ENCODE peak calls at places on chromosomes 4 and X, in four cellular contexts. One of them, this sample, is unnamed.
A peak's percentile ranks its signal among the peaks of the same experiment; 100 is the strongest.

GRCh38 chr4:81069706-81070331 is 39.3 kb downstream of the BMP3 start:
- DNase-seq in coronary artery: no peak
- DNase-seq in CD4-positive, alpha-beta T cell: peak; percentile 50
- DNase-seq in IMR-90: peak; percentile 90
- DNase-seq in this sample: peak; percentile 48

GRCh38 chr4:153850525-153851280 is 61.8 kb upstream of the SFRP2 start:
- DNase-seq in IMR-90: no peak
- DNase-seq in CD4-positive, alpha-beta T cell: no peak
- DNase-seq in coronary artery: no peak
- DNase-seq in this sample: no peak

GRCh38 chrX:5086388-5086787 is 1142.3 kb downstream of the NLGN4X start:
- DNase-seq in coronary artery: no peak
- DNase-seq in IMR-90: no peak
- DNase-seq in CD4-positive, alpha-beta T cell: no peak
- DNase-seq in this sample: no peak

GRCh38 chr4:32775049-32775448 is 2054.9 kb downstream of the PCDH7 start:
- DNase-seq in coronary artery: no peak
- DNase-seq in CD4-positive, alpha-beta T cell: no peak
- DNase-seq in IMR-90: no peak
- DNase-seq in this sample: peak; percentile 18

GRCh38 chrX:123698979-123699378 is 33.9 kb downstream of the THOC2 start:
- DNase-seq in IMR-90: peak; percentile 1
- DNase-seq in coronary artery: no peak
- DNase-seq in CD4-positive, alpha-beta T cell: no peak
- DNase-seq in this sample: no peak

GRCh38 chr4:103996059-103996458 is 276.3 kb upstream of the TACR3 start:
- DNase-seq in IMR-90: no peak
- DNase-seq in CD4-positive, alpha-beta T cell: no peak
- DNase-seq in coronary artery: no peak
- DNase-seq in this sample: peak; percentile 8

GRCh38 chrX:115958687-115959359 is 211.7 kb upstream of the AGTR2 start:
- DNase-seq in CD4-positive, alpha-beta T cell: no peak
- DNase-seq in coronary artery: no peak
- DNase-seq in IMR-90: no peak
- DNase-seq in this sample: no peak

GRCh38 chr4:172352351-172352750 is 539.1 kb downstream of the GALNTL6 start:
- DNase-seq in coronary artery: no peak
- DNase-seq in CD4-positive, alpha-beta T cell: no peak
- DNase-seq in IMR-90: no peak
- DNase-seq in this sample: no peak

GRCh38 chr4:2252530-2252924 is 9.4 kb downstream of the MXD4 start:
- DNase-seq in CD4-positive, alpha-beta T cell: peak; percentile 3
- DNase-seq in IMR-90: no peak
- DNase-seq in coronary artery: no peak
- DNase-seq in this sample: no peak

DNA sequence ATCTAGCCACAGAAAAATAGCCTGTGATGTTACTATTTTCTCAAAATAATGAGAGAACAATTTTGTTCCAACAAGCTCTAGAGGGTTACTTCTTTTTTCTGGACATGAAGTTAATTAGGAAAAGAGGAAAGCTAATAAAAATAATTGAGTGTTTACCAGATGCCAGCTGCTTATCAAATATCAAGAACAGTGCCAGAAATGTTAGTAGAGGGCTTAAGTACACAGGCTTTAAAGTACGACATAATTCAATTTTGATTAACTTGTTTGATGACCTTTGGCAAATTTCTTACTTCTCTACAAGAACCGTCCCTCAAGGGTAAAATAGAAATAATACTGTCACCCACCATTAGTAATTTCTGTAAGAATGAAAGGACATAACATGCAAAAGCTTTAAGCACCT is 977.0 kb downstream of the FSTL5 start:
- DNase-seq in IMR-90: no peak
- DNase-seq in coronary artery: no peak
- DNase-seq in CD4-positive, alpha-beta T cell: no peak
- DNase-seq in this sample: no peak
- H3K27ac ChIP-seq in IMR-90: no peak overlapping the region
- H3K27ac ChIP-seq in coronary artery: no peak overlapping the region
- H3K27ac ChIP-seq in CD4-positive, alpha-beta T cell: no peak overlapping the region
- H3K27ac ChIP-seq in this sample: no peak overlapping the region

GRCh38 chrX:72621163-72621562 is 48.5 kb upstream of the HDAC8 start:
- DNase-seq in coronary artery: no peak
- DNase-seq in IMR-90: no peak
- DNase-seq in CD4-positive, alpha-beta T cell: no peak
- DNase-seq in this sample: no peak
- H3K27ac ChIP-seq in coronary artery: peak overlapping the region; percentile 78
- H3K27ac ChIP-seq in IMR-90: peak overlapping the region; percentile 43
- H3K27ac ChIP-seq in CD4-positive, alpha-beta T cell: no peak overlapping the region
- H3K27ac ChIP-seq in this sample: peak overlapping the region; percentile 89

GRCh38 chr4:5635826-5636196 is 72.5 kb downstream of the EVC2 start:
- DNase-seq in IMR-90: peak; percentile 87
- DNase-seq in coronary artery: no peak
- DNase-seq in CD4-positive, alpha-beta T cell: no peak
- DNase-seq in this sample: peak; percentile 31
- H3K27ac ChIP-seq in IMR-90: no peak overlapping the region
- H3K27ac ChIP-seq in coronary artery: no peak overlapping the region
- H3K27ac ChIP-seq in CD4-positive, alpha-beta T cell: no peak overlapping the region
- H3K27ac ChIP-seq in this sample: peak overlapping the region; percentile 60

DNA sequence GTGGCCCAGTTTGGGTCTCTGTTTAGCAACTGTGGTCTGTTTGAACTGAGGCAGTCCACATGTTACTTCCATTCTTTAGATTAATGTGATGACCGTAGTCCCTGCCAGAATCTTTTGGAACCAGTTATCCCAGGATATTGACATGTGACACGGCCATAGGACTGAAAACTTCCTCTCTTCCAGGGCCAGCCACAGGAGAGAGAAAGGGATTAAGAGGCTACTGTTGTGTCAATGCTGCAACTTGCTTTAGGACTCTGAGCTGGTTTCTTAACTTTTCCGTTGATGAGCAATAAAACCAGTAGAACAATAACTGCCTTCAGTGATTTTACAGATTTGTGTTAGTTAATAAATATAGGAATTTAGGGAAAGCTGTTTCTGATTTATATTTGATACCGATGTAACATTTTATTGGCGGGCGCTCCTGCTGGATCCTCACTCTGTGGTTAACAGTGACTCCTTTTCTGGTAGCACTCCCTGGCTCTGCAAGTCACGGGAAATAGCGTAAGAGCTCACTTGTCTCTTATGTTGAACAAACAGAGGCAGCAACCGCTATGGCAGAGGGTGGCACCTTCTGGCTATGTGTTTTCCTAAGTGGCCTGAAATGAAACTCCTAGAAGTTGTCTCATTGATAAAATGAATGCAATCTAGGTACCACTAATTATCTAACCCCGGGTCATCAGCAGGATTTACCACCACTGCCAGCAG is 2.5 kb downstream of the TENM3 start:
- DNase-seq in coronary artery: no peak
- DNase-seq in IMR-90: no peak
- DNase-seq in CD4-positive, alpha-beta T cell: no peak
- DNase-seq in this sample: peak; percentile 12
- H3K27ac ChIP-seq in coronary artery: no peak overlapping the region
- H3K27ac ChIP-seq in IMR-90: no peak overlapping the region
- H3K27ac ChIP-seq in CD4-positive, alpha-beta T cell: no peak overlapping the region
- H3K27ac ChIP-seq in this sample: peak overlapping the region; percentile 0

DNA sequence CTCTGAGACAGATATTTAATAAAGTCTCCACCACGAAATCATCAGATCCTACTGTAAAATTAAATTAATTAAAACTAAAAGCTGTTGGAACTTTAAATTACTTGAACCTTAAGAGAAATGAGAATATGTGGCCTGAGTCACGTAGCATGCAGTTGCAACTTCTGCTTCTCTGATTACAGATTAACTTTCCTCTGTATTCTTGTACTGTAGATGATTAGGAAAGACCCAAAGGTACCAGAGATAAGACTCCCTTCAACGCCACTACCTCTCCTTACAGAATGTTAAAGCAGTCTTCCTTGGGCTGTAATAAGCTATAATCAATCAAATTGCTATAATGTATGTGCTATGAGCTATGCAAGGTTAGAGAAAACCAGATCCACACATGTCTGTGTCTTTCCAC is 47.9 kb downstream of the FAM13A start:
- DNase-seq in CD4-positive, alpha-beta T cell: no peak
- DNase-seq in IMR-90: no peak
- DNase-seq in coronary artery: no peak
- DNase-seq in this sample: no peak
- H3K27ac ChIP-seq in CD4-positive, alpha-beta T cell: no peak overlapping the region
- H3K27ac ChIP-seq in IMR-90: no peak overlapping the region
- H3K27ac ChIP-seq in coronary artery: no peak overlapping the region
- H3K27ac ChIP-seq in this sample: no peak overlapping the region

GRCh38 chrX:48590203-48591103 is 6.8 kb upstream of the WDR13 start:
- DNase-seq in CD4-positive, alpha-beta T cell: no peak
- DNase-seq in coronary artery: no peak
- DNase-seq in IMR-90: no peak
- DNase-seq in this sample: no peak

GRCh38 chrX:48597353-48598264 is at the start of gene WDR13:
- DNase-seq in CD4-positive, alpha-beta T cell: peak; percentile 92
- DNase-seq in IMR-90: peak; percentile 93
- DNase-seq in coronary artery: peak; percentile 95
- DNase-seq in this sample: peak; percentile 68

GRCh38 chrX:48595929-48596328 is 1.4 kb upstream of the WDR13 start:
- DNase-seq in IMR-90: no peak
- DNase-seq in coronary artery: no peak
- DNase-seq in CD4-positive, alpha-beta T cell: no peak
- DNase-seq in this sample: no peak

GRCh38 chrX:48589482-48590162 is 7.7 kb upstream of the WDR13 start:
- DNase-seq in IMR-90: no peak
- DNase-seq in CD4-positive, alpha-beta T cell: no peak
- DNase-seq in coronary artery: no peak
- DNase-seq in this sample: no peak

GRCh38 chrX:48592971-48593370 is 4.3 kb upstream of the WDR13 start:
- DNase-seq in IMR-90: no peak
- DNase-seq in coronary artery: no peak
- DNase-seq in CD4-positive, alpha-beta T cell: no peak
- DNase-seq in this sample: no peak
- H3K27ac ChIP-seq in IMR-90: no peak overlapping the region
- H3K27ac ChIP-seq in coronary artery: no peak overlapping the region
- H3K27ac ChIP-seq in CD4-positive, alpha-beta T cell: no peak overlapping the region
- H3K27ac ChIP-seq in this sample: peak overlapping the region; percentile 86

DNA sequence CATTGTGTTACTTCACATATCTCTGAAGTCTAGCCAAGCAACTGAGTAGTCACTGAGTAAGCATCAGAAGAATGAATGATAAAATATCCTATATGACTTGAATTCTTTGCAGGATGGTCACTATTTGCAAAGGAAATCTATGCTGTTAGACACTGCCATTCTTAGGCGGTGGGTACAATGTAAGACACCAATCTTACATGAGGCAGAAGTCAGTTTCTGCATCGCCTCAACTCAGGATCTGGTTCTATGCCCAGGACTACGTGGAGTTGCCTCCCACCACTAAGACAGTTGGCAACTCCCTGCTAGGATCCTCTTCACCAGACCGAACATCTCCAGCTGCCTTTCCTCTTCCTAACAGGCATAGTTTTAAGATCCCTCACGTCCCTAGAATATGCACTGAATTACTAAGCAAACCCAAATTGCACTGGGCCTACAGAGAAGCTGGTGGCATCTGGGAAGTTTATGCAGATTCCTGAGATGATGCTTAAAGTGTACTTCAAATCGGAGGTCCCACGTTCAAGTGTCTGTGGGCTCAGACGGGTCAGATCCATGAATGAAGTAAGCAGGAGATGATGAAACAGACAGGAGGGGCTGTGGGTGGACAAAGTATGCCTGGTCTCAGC is 45.6 kb downstream of the SEL1L3 start:
- DNase-seq in coronary artery: peak; percentile 33
- DNase-seq in IMR-90: peak; percentile 86
- DNase-seq in CD4-positive, alpha-beta T cell: no peak
- DNase-seq in this sample: no peak
- H3K27ac ChIP-seq in coronary artery: no peak overlapping the region
- H3K27ac ChIP-seq in IMR-90: peak overlapping the region; percentile 82
- H3K27ac ChIP-seq in CD4-positive, alpha-beta T cell: no peak overlapping the region
- H3K27ac ChIP-seq in this sample: peak overlapping the region; percentile 78

DNA sequence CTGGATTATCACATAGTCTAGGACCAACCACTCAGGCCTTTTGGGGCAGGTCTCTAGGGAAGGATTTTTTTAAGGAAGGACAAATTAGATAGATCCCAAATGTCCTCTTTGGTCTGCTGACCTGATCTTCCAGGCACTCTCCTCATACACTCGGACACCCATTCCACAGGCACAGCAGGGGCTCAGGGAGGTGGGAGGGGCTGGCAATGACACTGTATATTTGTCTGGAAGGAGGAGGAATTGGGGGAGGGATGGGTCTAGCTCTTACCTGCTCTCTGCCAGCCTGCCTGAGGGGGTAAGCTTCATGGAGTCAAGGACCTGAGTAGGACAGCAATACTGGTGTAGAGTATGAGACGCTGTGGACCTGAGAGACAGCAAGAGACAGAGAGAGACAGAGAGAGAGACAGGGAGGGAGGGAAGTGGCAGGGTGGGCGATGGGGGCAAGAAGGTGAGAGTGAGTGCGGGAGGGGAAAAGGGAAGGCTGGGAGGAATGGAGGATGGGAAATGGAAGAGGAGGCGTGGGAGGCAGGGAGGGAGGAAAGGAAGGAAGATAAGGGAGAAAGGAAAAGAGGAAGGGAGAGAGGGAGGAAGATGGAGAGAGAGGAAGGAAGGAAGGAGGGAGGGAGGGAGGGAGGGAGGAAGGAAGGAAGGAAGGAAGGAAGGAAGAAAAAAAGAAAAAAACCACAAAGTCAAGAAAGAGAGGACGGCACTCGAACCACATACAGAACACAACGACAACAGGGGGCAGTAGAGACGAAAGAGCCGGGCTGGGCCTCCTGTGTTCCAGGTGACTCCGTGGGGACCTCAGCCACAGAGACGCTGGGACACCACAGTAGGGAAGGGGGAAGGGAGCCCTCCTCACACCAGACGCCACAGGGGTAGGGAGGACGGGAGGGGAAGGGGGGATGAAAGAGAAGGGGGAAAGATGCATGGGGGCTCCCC is 1.8 kb downstream of the IQSEC2 start:
- DNase-seq in IMR-90: no peak
- DNase-seq in coronary artery: no peak
- DNase-seq in CD4-positive, alpha-beta T cell: no peak
- DNase-seq in this sample: no peak
- H3K27ac ChIP-seq in IMR-90: no peak overlapping the region
- H3K27ac ChIP-seq in coronary artery: no peak overlapping the region
- H3K27ac ChIP-seq in CD4-positive, alpha-beta T cell: no peak overlapping the region
- H3K27ac ChIP-seq in this sample: no peak overlapping the region

DNA sequence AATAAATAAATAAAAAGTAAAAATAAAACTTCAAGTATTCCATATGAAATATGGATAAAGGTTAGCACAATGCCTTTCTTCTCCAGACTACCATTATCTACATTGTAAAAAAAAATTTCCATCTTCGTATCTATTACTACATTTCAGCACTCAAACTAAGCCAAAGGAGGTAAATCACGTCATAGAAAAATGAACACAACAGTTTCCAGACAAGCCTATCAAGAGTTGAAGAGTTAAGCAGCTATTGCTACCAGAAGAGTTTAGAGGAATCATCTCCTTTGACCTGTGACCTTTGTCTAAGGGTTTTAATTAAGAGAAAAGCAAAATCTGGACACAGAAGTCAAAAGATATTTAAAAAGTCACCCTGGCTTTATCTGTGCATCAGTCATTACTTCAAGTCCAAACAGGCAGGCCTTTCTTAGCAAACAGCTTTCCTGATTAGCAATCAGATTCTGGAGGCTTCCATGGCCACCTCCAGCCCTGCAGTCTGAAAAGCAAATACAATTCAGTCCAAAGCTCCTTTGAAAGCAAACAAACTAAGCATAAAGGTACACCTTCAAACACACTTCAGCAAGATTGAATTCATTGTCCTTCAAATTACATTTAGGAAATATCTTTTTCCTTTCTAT is 82.2 kb downstream of the APBB2 start:
- DNase-seq in IMR-90: no peak
- DNase-seq in coronary artery: no peak
- DNase-seq in CD4-positive, alpha-beta T cell: no peak
- DNase-seq in this sample: no peak
- H3K27ac ChIP-seq in IMR-90: no peak overlapping the region
- H3K27ac ChIP-seq in coronary artery: no peak overlapping the region
- H3K27ac ChIP-seq in CD4-positive, alpha-beta T cell: no peak overlapping the region
- H3K27ac ChIP-seq in this sample: peak overlapping the region; percentile 44

GRCh38 chr4:106679063-106679462 is 310.5 kb upstream of the GIMD1 start:
- DNase-seq in CD4-positive, alpha-beta T cell: no peak
- DNase-seq in coronary artery: no peak
- DNase-seq in IMR-90: no peak
- DNase-seq in this sample: no peak
- H3K27ac ChIP-seq in CD4-positive, alpha-beta T cell: no peak overlapping the region
- H3K27ac ChIP-seq in coronary artery: no peak overlapping the region
- H3K27ac ChIP-seq in IMR-90: no peak overlapping the region
- H3K27ac ChIP-seq in this sample: no peak overlapping the region

This sample was measured in epithelial cell of prostate.